ENCODE peak calls at places on chromosomes 16 and 17, in four cellular contexts. F is K562, W is H1, J is IMR-90. X is an unnamed sample.
A peak's percentile ranks its signal among the peaks of the same experiment; 100 is the strongest.

GRCh38 chr16:23807028-23807427 is 28.8 kb upstream of the PRKCB start:
- DNase-seq in J (no peak), F (no peak), W (no peak), X (no peak)

GRCh38 chr17:16314189-16314588 is 39.1 kb downstream of the CENPV start:
- DNase-seq in J (peak; percentile 79), F (no peak), W (no peak), X (no peak)

GRCh38 chr17:46818929-46819859 is 702 bp upstream of the WNT3 start:
- DNase-seq in F (peak; percentile 83), W (no peak), J (no peak), X (no peak)

GRCh38 chr16:51734220-51734619 is 583.1 kb upstream of the SALL1 start:
- DNase-seq in J (no peak), W (no peak), F (no peak), X (no peak)

GRCh38 chr17:61235001-61235820 is 164.4 kb upstream of the TBX2 start:
- DNase-seq in J (no peak), F (no peak), W (no peak), X (no peak)

GRCh38 chr17:67365762-67366192 is 600 bp downstream of the PSMD12 start:
- DNase-seq in J (peak; percentile 78), F (peak; percentile 26), W (no peak), X (no peak)

GRCh38 chr16:10314811-10315210 is 71.0 kb upstream of the ATF7IP2 start:
- DNase-seq in W (no peak), J (no peak), F (no peak), X (no peak)

GRCh38 chr17:65398036-65398787 is 163.2 kb downstream of the AXIN2 start:
- DNase-seq in F (no peak), W (no peak), J (no peak), X (no peak)

GRCh38 chr16:66605177-66605999 is 884 bp downstream of the CMTM3 start:
- DNase-seq in J (peak; percentile 34), W (no peak), F (peak; percentile 86), X (no peak)

GRCh38 chr16:1747934-1748333 is 23.4 kb downstream of the NME3 start:
- DNase-seq in W (no peak), F (no peak), J (no peak), X (no peak)

GRCh38 chr16:49503242-49504022 is 129.8 kb downstream of the C16orf78 start:
- DNase-seq in W (no peak), J (no peak), F (no peak), X (no peak)

GRCh38 chr16:92431-93339 is 14.7 kb downstream of the MPG start:
- DNase-seq in J (no peak), W (no peak), F (no peak), X (no peak)
- H3K27ac ChIP-seq in J (no peak overlapping the region), W (no peak overlapping the region), F (no peak overlapping the region), X (no peak overlapping the region)

DNA sequence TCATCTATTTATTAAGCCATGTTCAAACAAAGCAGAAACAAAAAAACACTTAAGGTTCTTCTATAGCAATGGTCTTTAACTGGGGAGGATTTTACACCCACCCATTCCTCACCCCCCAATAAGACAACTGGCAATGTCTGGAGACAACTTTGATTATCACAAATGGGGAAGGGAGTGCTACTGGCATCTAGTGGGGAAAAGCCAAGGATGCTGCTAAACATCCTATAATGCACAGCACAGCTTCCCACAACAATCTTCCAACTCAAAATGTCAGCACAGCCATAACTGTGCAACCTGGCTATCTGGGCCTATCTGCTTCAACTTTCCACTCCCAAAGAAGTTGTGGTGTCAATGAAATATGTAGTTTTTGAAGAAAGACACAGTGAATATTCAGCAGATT is 1044.4 kb downstream of the CDH8 start:
- DNase-seq in J (no peak), F (no peak), W (no peak), X (no peak)
- TF ChIP-seq CHD1 in J (no peak), F (no peak), W (no peak), X (no peak)

DNA sequence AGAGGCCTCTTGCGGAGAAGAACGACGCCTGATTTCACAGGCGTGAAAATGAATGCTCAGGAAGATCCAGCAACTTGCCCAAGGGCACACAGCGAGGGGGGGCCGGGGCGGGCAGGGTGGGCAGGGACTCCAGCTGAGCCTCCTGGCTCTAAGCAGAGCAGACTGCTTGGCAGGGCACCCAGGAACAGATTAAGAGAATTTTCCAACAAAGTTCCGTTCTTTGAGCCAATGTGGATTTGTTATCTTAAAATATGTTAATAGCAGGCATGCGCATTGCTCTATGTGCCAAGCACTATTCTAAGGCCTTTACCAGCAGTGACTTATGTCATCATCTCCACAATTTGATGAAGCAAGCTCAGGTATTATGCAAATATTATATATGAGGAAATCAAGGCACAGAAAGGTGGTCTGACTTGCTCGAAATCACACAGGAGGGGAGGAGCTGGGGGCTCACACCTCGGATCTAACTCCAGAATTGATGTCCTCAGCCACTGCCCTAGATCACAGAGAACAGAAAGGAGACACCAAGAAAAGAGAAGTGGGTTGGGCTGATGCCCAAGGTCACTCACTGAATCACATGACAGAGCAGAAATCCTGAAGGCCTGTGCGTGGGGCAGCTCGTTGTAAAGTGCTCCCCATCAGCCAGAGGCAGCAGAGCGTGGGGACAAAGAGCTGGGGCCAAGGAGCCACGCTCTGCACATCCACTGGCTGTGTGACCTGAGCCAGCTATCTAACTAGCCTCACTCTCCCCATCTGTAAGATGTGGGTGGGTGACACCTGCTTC is 23.2 kb upstream of the MEAK7 start:
- DNase-seq in F (no peak), W (no peak), J (no peak), X (no peak)
- H3K27ac ChIP-seq in F (no peak overlapping the region), W (no peak overlapping the region), J (no peak overlapping the region), X (no peak overlapping the region)

GRCh38 chr16:57166951-57167350 is 18.9 kb downstream of the PSME3IP1 start:
- DNase-seq in J (peak; percentile 65), F (no peak), W (no peak), X (no peak)
- TF ChIP-seq CHD1 in J (no peak), F (no peak), W (no peak), X (no peak)

GRCh38 chr17:11272191-11272590 is 31.2 kb downstream of the SHISA6 start:
- DNase-seq in J (no peak), F (no peak), W (no peak), X (no peak)
- H3K27ac ChIP-seq in J (no peak overlapping the region), F (no peak overlapping the region), W (no peak overlapping the region), X (no peak overlapping the region)

GRCh38 chr16:55325458-55326109 is 1.6 kb downstream of the IRX6 start:
- DNase-seq in J (no peak), F (no peak), W (no peak), X (no peak)

GRCh38 chr16:55322327-55322726 is 1.7 kb upstream of the IRX6 start:
- DNase-seq in J (no peak), W (no peak), F (no peak), X (no peak)

GRCh38 chr16:55326261-55326802 is 2.3 kb downstream of the IRX6 start:
- DNase-seq in W (no peak), J (no peak), F (no peak), X (no peak)

GRCh38 chr16:55323637-55324490 is at the start of gene IRX6:
- DNase-seq in F (peak; percentile 50), J (no peak), W (peak; percentile 82), X (no peak)

DNA sequence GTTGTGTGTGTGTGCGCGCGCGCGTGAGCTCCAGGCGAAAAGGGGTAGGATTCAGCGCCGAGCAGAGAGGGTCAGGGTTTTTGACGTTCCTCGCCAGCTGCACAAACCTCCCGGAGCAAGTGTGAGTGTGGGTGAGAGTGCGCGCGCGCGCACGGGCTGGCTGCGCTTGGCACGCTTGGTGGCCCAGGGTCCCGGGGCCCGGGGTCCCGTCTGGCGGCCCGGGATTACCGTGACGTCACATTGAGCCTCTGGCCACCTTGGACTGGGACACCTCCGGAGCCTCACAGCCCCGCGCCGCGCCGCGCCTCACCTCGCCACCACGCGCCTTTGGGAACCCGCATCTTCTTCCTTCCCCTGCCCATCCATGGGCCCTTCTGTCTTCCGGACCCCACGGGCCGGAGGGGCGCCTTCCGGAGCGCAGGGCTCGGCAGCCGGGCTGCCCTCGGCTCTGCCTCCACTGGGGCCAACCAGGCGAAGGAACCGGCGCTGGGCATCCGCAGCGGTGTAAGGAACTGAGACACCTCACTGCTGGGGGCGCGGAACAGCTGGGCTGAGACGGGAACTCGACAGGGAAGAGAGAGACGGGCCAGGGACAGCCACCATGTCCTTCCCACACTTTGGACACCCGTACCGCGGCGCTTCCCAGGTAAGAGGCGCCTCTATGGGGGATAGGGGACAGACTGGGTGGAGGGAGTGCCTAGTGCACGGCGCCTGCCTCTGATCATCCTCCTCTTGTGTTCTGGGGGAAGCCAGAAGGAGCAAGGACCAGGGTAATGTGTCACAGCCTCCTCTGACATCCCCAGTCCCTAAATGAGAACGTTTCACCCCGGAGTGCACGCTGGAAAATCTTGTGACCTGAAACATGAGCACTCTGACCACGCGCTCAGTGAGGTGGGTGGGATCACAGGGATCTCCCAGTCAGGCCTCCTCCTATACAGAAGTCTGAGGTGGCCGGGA is 766 bp downstream of the IRX6 start:
- DNase-seq in J (no peak), F (no peak), W (no peak), X (no peak)
- TF ChIP-seq CHD1 in J (no peak), F (no peak), W (no peak), X (no peak)

GRCh38 chr17:81239714-81240555 is 817 bp downstream of the NDUFAF8 start:
- DNase-seq in F (peak; percentile 48), J (peak; percentile 6), W (no peak), X (no peak)
- H3K27ac ChIP-seq in F (peak overlapping the region; percentile 82), J (peak overlapping the region; percentile 90), W (peak overlapping the region; percentile 58), X (peak overlapping the region; percentile 77)